ENCODE peak calls at places on chromosomes 16 and 17, in ten cellular contexts. I, Q, T, U, L, A, O, V, G and F are unnamed samples.

GRCh38 chr17:83132251-83133081 is 53.1 kb downstream of the METRNL start:
- DNase-seq in L (no peak), U (no peak), A (no peak), Q (no peak), V (no peak), T (no peak), I (no peak), O (peak; percentile 51), G (no peak), F (no peak)

GRCh38 chr17:700504-701094 is 14.0 kb downstream of the VPS53 start:
- DNase-seq in Q (no peak), O (no peak), V (peak; percentile 21), L (no peak), U (no peak), T (no peak), A (peak; percentile 46), G (no peak), I (no peak), F (no peak)

GRCh38 chr16:708019-708418 is 2.4 kb upstream of the FBXL16 start:
- DNase-seq in A (no peak), U (no peak), I (no peak), T (no peak), O (no peak), V (no peak), Q (no peak), G (no peak), L (no peak), F (no peak)

GRCh38 chr17:79220715-79221291 is 146.2 kb downstream of the ENGASE start:
- DNase-seq in Q (no peak), T (no peak), I (no peak), L (no peak), V (no peak), O (no peak), U (no peak), G (no peak), A (peak; percentile 63), F (no peak)

GRCh38 chr16:70693231-70693671 is 7.4 kb upstream of the MTSS2 start:
- DNase-seq in T (peak; percentile 75), A (peak; percentile 87), I (no peak), G (no peak), V (no peak), Q (no peak), U (no peak), L (no peak), O (peak; percentile 88), F (no peak)

GRCh38 chr16:3348547-3349167 is 7.0 kb upstream of the OR2C1 start:
- DNase-seq in V (no peak), Q (no peak), G (no peak), L (no peak), T (peak; percentile 9), A (peak; percentile 70), I (no peak), O (no peak), U (no peak), F (no peak)

GRCh38 chr16:23969468-23970297 is 133.9 kb downstream of the PRKCB start:
- DNase-seq in L (no peak), Q (no peak), I (no peak), V (no peak), O (no peak), A (no peak), T (no peak), U (no peak), G (no peak), F (no peak)

GRCh38 chr17:62703776-62704380 is 76.4 kb downstream of the MRC2 start:
- DNase-seq in G (peak; percentile 77), Q (peak; percentile 63), I (no peak), U (peak; percentile 58), A (peak; percentile 87), L (peak; percentile 69), O (peak; percentile 79), V (no peak), T (peak; percentile 62), F (peak; percentile 69)

GRCh38 chr16:86261379-86261778 is 248.9 kb upstream of the FOXF1 start:
- DNase-seq in T (no peak), L (no peak), A (no peak), U (peak; percentile 73), I (no peak), V (peak; percentile 81), Q (no peak), G (no peak), O (no peak), F (no peak)

GRCh38 chr16:1745181-1745899 is 26.0 kb downstream of the NME3 start:
- DNase-seq in G (no peak), V (no peak), Q (no peak), L (no peak), O (no peak), U (no peak), A (no peak), I (no peak), T (no peak), F (no peak)
- TF ChIP-seq CTCF in G (no peak), V (no peak), Q (no peak), L (no peak), O (no peak), U (no peak), A (no peak), I (no peak), T (no peak), F (no peak)

DNA sequence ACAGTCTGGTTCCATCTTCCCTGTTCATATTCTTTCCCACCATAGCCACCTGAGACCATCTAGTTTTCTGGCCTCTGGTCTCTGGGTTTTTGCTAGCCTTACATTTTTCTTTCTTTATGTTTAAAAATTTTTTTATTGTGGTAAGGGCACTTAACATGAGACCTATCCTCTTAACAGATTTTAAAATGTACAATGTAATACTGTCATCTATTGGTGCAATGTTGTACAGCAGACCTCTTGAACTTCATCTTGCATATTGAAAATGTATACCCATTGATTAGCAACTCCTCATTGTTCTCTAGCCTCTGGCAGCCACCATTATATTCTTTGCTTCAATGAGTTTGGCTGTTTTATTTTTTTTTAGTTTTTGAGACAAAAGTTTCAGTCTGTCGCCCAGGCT is 39.2 kb downstream of the ITGAM start:
- DNase-seq in U (no peak), G (no peak), I (no peak), V (no peak), L (no peak), O (no peak), T (no peak), Q (no peak), A (no peak), F (no peak)
- H3K36me3 ChIP-seq in U (no peaks in the 10 kb centered on the region), G (no peaks in the 10 kb centered on the region), I (no peaks in the 10 kb centered on the region), V (no peaks in the 10 kb centered on the region), L (no peaks in the 10 kb centered on the region), O (no peaks in the 10 kb centered on the region), T (no peaks in the 10 kb centered on the region), Q (no peaks in the 10 kb centered on the region), A (no peaks in the 10 kb centered on the region), F (no peaks in the 10 kb centered on the region)

GRCh38 chr16:67822511-67822910 is 15.8 kb downstream of the TSNAXIP1 start:
- DNase-seq in O (no peak), I (no peak), Q (no peak), A (no peak), T (no peak), L (no peak), U (no peak), G (no peak), V (no peak), F (no peak)
- H3K4me3 ChIP-seq in O (no peak overlapping the region), I (no peak overlapping the region), Q (no peak overlapping the region), A (no peak overlapping the region), T (no peak overlapping the region), L (no peak overlapping the region), U (no peak overlapping the region), G (no peak overlapping the region), V (no peak overlapping the region), F (no peak overlapping the region)

GRCh38 chr17:77745702-77746101 is 212.8 kb upstream of the TNRC6C start:
- DNase-seq in V (no peak), I (no peak), L (no peak), O (no peak), T (no peak), G (no peak), A (no peak), Q (no peak), U (no peak), F (no peak)

GRCh38 chr17:77741109-77741508 is 217.4 kb upstream of the TNRC6C start:
- DNase-seq in L (no peak), Q (no peak), G (no peak), T (no peak), U (no peak), A (no peak), I (no peak), O (peak; percentile 52), V (no peak), F (no peak)

GRCh38 chr17:77740481-77740880 is 218.0 kb upstream of the TNRC6C start:
- DNase-seq in G (no peak), L (no peak), T (no peak), A (no peak), O (peak; percentile 25), I (no peak), V (no peak), Q (no peak), U (no peak), F (no peak)

GRCh38 chr17:77744268-77744988 is 214.1 kb upstream of the TNRC6C start:
- DNase-seq in V (no peak), A (no peak), T (peak; percentile 63), I (no peak), U (peak; percentile 24), G (no peak), L (no peak), Q (no peak), O (peak; percentile 71), F (no peak)

GRCh38 chr17:77742579-77742978 is 215.9 kb upstream of the TNRC6C start:
- DNase-seq in I (no peak), O (peak; percentile 31), L (no peak), Q (no peak), T (no peak), U (peak; percentile 5), V (no peak), G (no peak), A (no peak), F (no peak)
- TF ChIP-seq CTCF in I (no peak), O (no peak), L (no peak), Q (no peak), T (no peak), U (no peak), V (no peak), G (no peak), A (no peak), F (no peak)